ENCODE peak calls at places on chromosomes 12 and 14, in eight cellular contexts. One of them, this sample, is unnamed.

GRCh38 chr12:42756841-42757661 is 167.5 kb upstream of the PRICKLE1 start:
- ATAC-seq in Right ventricle myocardium superior: no peak
- ATAC-seq in stimulated activated naive CD8-positive, alpha-beta T cell treated with anti-CD3 and anti-CD28 coated beads, Interleukin-15, amount 100 ng/mL, for 72 hours: no peak
- ATAC-seq in activated CD8-positive, alpha-beta T cell treated with anti-CD3 and anti-CD28 coated beads for 36 hours: no peak
- ATAC-seq in CD8-positive, alpha-beta T cell: no peak
- ATAC-seq in activated naive CD8-positive, alpha-beta T cell treated with anti-CD3 and anti-CD28 coated beads, Interleukin-2, amount 50 U/mL, for 24 hours: no peak
- ATAC-seq in GM23338: peak
- ATAC-seq in gastrocnemius medialis: no peak
- ATAC-seq in this sample: no peak

GRCh38 chr14:59377485-59377884 is 87.7 kb downstream of the GPR135 start:
- ATAC-seq in Right ventricle myocardium superior: peak
- ATAC-seq in stimulated activated naive CD8-positive, alpha-beta T cell treated with anti-CD3 and anti-CD28 coated beads, Interleukin-15, amount 100 ng/mL, for 72 hours: no peak
- ATAC-seq in activated CD8-positive, alpha-beta T cell treated with anti-CD3 and anti-CD28 coated beads for 36 hours: no peak
- ATAC-seq in CD8-positive, alpha-beta T cell: no peak
- ATAC-seq in activated naive CD8-positive, alpha-beta T cell treated with anti-CD3 and anti-CD28 coated beads, Interleukin-2, amount 50 U/mL, for 24 hours: no peak
- ATAC-seq in GM23338: no peak
- ATAC-seq in gastrocnemius medialis: no peak
- ATAC-seq in this sample: peak

GRCh38 chr14:72830356-72830755 is 63.5 kb downstream of the DPF3 start:
- ATAC-seq in Right ventricle myocardium superior: no peak
- ATAC-seq in stimulated activated naive CD8-positive, alpha-beta T cell treated with anti-CD3 and anti-CD28 coated beads, Interleukin-15, amount 100 ng/mL, for 72 hours: no peak
- ATAC-seq in activated CD8-positive, alpha-beta T cell treated with anti-CD3 and anti-CD28 coated beads for 36 hours: no peak
- ATAC-seq in CD8-positive, alpha-beta T cell: no peak
- ATAC-seq in activated naive CD8-positive, alpha-beta T cell treated with anti-CD3 and anti-CD28 coated beads, Interleukin-2, amount 50 U/mL, for 24 hours: no peak
- ATAC-seq in GM23338: no peak
- ATAC-seq in gastrocnemius medialis: no peak
- ATAC-seq in this sample: no peak

GRCh38 chr12:69987453-69988102 is 162.6 kb downstream of the MYRFL start:
- ATAC-seq in Right ventricle myocardium superior: peak
- ATAC-seq in stimulated activated naive CD8-positive, alpha-beta T cell treated with anti-CD3 and anti-CD28 coated beads, Interleukin-15, amount 100 ng/mL, for 72 hours: no peak
- ATAC-seq in activated CD8-positive, alpha-beta T cell treated with anti-CD3 and anti-CD28 coated beads for 36 hours: no peak
- ATAC-seq in CD8-positive, alpha-beta T cell: no peak
- ATAC-seq in activated naive CD8-positive, alpha-beta T cell treated with anti-CD3 and anti-CD28 coated beads, Interleukin-2, amount 50 U/mL, for 24 hours: no peak
- ATAC-seq in GM23338: no peak
- ATAC-seq in gastrocnemius medialis: peak
- ATAC-seq in this sample: peak

GRCh38 chr14:53331247-53331646 is 178.1 kb upstream of the DDHD1 start:
- ATAC-seq in Right ventricle myocardium superior: no peak
- ATAC-seq in stimulated activated naive CD8-positive, alpha-beta T cell treated with anti-CD3 and anti-CD28 coated beads, Interleukin-15, amount 100 ng/mL, for 72 hours: peak
- ATAC-seq in activated CD8-positive, alpha-beta T cell treated with anti-CD3 and anti-CD28 coated beads for 36 hours: peak
- ATAC-seq in CD8-positive, alpha-beta T cell: no peak
- ATAC-seq in activated naive CD8-positive, alpha-beta T cell treated with anti-CD3 and anti-CD28 coated beads, Interleukin-2, amount 50 U/mL, for 24 hours: peak
- ATAC-seq in GM23338: no peak
- ATAC-seq in gastrocnemius medialis: no peak
- ATAC-seq in this sample: no peak

GRCh38 chr12:110352401-110352800 is 51.1 kb downstream of the ANAPC7 start:
- ATAC-seq in Right ventricle myocardium superior: no peak
- ATAC-seq in stimulated activated naive CD8-positive, alpha-beta T cell treated with anti-CD3 and anti-CD28 coated beads, Interleukin-15, amount 100 ng/mL, for 72 hours: no peak
- ATAC-seq in activated CD8-positive, alpha-beta T cell treated with anti-CD3 and anti-CD28 coated beads for 36 hours: no peak
- ATAC-seq in CD8-positive, alpha-beta T cell: no peak
- ATAC-seq in activated naive CD8-positive, alpha-beta T cell treated with anti-CD3 and anti-CD28 coated beads, Interleukin-2, amount 50 U/mL, for 24 hours: no peak
- ATAC-seq in GM23338: no peak
- ATAC-seq in gastrocnemius medialis: no peak
- ATAC-seq in this sample: no peak

GRCh38 chr14:74921987-74922751 is 891 bp downstream of the RPS6KL1 start:
- ATAC-seq in Right ventricle myocardium superior: no peak
- ATAC-seq in stimulated activated naive CD8-positive, alpha-beta T cell treated with anti-CD3 and anti-CD28 coated beads, Interleukin-15, amount 100 ng/mL, for 72 hours: no peak
- ATAC-seq in activated CD8-positive, alpha-beta T cell treated with anti-CD3 and anti-CD28 coated beads for 36 hours: no peak
- ATAC-seq in CD8-positive, alpha-beta T cell: no peak
- ATAC-seq in activated naive CD8-positive, alpha-beta T cell treated with anti-CD3 and anti-CD28 coated beads, Interleukin-2, amount 50 U/mL, for 24 hours: no peak
- ATAC-seq in GM23338: no peak
- ATAC-seq in gastrocnemius medialis: no peak
- ATAC-seq in this sample: no peak

GRCh38 chr12:131828671-131829350 is 618 bp downstream of the MMP17 start:
- ATAC-seq in Right ventricle myocardium superior: peak
- ATAC-seq in stimulated activated naive CD8-positive, alpha-beta T cell treated with anti-CD3 and anti-CD28 coated beads, Interleukin-15, amount 100 ng/mL, for 72 hours: peak
- ATAC-seq in activated CD8-positive, alpha-beta T cell treated with anti-CD3 and anti-CD28 coated beads for 36 hours: peak
- ATAC-seq in CD8-positive, alpha-beta T cell: no peak
- ATAC-seq in activated naive CD8-positive, alpha-beta T cell treated with anti-CD3 and anti-CD28 coated beads, Interleukin-2, amount 50 U/mL, for 24 hours: peak
- ATAC-seq in GM23338: peak
- ATAC-seq in gastrocnemius medialis: no peak
- ATAC-seq in this sample: no peak

GRCh38 chr12:131239384-131240094 is 285.8 kb downstream of the ADGRD1 start:
- ATAC-seq in Right ventricle myocardium superior: no peak
- ATAC-seq in stimulated activated naive CD8-positive, alpha-beta T cell treated with anti-CD3 and anti-CD28 coated beads, Interleukin-15, amount 100 ng/mL, for 72 hours: no peak
- ATAC-seq in activated CD8-positive, alpha-beta T cell treated with anti-CD3 and anti-CD28 coated beads for 36 hours: peak
- ATAC-seq in CD8-positive, alpha-beta T cell: no peak
- ATAC-seq in activated naive CD8-positive, alpha-beta T cell treated with anti-CD3 and anti-CD28 coated beads, Interleukin-2, amount 50 U/mL, for 24 hours: peak
- ATAC-seq in GM23338: no peak
- ATAC-seq in gastrocnemius medialis: no peak
- ATAC-seq in this sample: no peak

GRCh38 chr14:81416233-81416927 is 16.3 kb upstream of the STON2 start:
- ATAC-seq in Right ventricle myocardium superior: peak
- ATAC-seq in stimulated activated naive CD8-positive, alpha-beta T cell treated with anti-CD3 and anti-CD28 coated beads, Interleukin-15, amount 100 ng/mL, for 72 hours: no peak
- ATAC-seq in activated CD8-positive, alpha-beta T cell treated with anti-CD3 and anti-CD28 coated beads for 36 hours: no peak
- ATAC-seq in CD8-positive, alpha-beta T cell: no peak
- ATAC-seq in activated naive CD8-positive, alpha-beta T cell treated with anti-CD3 and anti-CD28 coated beads, Interleukin-2, amount 50 U/mL, for 24 hours: no peak
- ATAC-seq in GM23338: no peak
- ATAC-seq in gastrocnemius medialis: no peak
- ATAC-seq in this sample: peak

GRCh38 chr12:52023976-52024688 is 17.4 kb downstream of the TAMALIN start:
- ATAC-seq in Right ventricle myocardium superior: no peak
- ATAC-seq in stimulated activated naive CD8-positive, alpha-beta T cell treated with anti-CD3 and anti-CD28 coated beads, Interleukin-15, amount 100 ng/mL, for 72 hours: peak
- ATAC-seq in activated CD8-positive, alpha-beta T cell treated with anti-CD3 and anti-CD28 coated beads for 36 hours: peak
- ATAC-seq in CD8-positive, alpha-beta T cell: peak
- ATAC-seq in activated naive CD8-positive, alpha-beta T cell treated with anti-CD3 and anti-CD28 coated beads, Interleukin-2, amount 50 U/mL, for 24 hours: peak
- ATAC-seq in GM23338: no peak
- ATAC-seq in gastrocnemius medialis: no peak
- ATAC-seq in this sample: no peak

GRCh38 chr12:128288896-128289295 is 21.9 kb downstream of the TMEM132C start:
- ATAC-seq in Right ventricle myocardium superior: no peak
- ATAC-seq in stimulated activated naive CD8-positive, alpha-beta T cell treated with anti-CD3 and anti-CD28 coated beads, Interleukin-15, amount 100 ng/mL, for 72 hours: no peak
- ATAC-seq in activated CD8-positive, alpha-beta T cell treated with anti-CD3 and anti-CD28 coated beads for 36 hours: no peak
- ATAC-seq in CD8-positive, alpha-beta T cell: no peak
- ATAC-seq in activated naive CD8-positive, alpha-beta T cell treated with anti-CD3 and anti-CD28 coated beads, Interleukin-2, amount 50 U/mL, for 24 hours: no peak
- ATAC-seq in GM23338: no peak
- ATAC-seq in gastrocnemius medialis: no peak
- ATAC-seq in this sample: no peak

GRCh38 chr12:45217846-45218245 is 2.0 kb downstream of the ANO6 start:
- ATAC-seq in Right ventricle myocardium superior: no peak
- ATAC-seq in stimulated activated naive CD8-positive, alpha-beta T cell treated with anti-CD3 and anti-CD28 coated beads, Interleukin-15, amount 100 ng/mL, for 72 hours: no peak
- ATAC-seq in activated CD8-positive, alpha-beta T cell treated with anti-CD3 and anti-CD28 coated beads for 36 hours: no peak
- ATAC-seq in CD8-positive, alpha-beta T cell: no peak
- ATAC-seq in activated naive CD8-positive, alpha-beta T cell treated with anti-CD3 and anti-CD28 coated beads, Interleukin-2, amount 50 U/mL, for 24 hours: no peak
- ATAC-seq in GM23338: no peak
- ATAC-seq in gastrocnemius medialis: no peak
- ATAC-seq in this sample: no peak

This sample was measured in gastroesophageal sphincter.